ENCODE peak calls at places on chromosomes 12 and 14, in six cellular contexts. I, Y, K, V, F and X are unnamed samples.

GRCh38 chr12:124625867-124626675 is 58.7 kb upstream of the NCOR2 start:
- DNase-seq in I (peak), Y (peak), K (no peak), V (peak), F (no peak), X (no peak)

GRCh38 chr14:25150934-25151790 is 101.2 kb upstream of the STXBP6 start:
- DNase-seq in I (no peak), Y (no peak), K (peak), V (no peak), F (peak), X (no peak)

GRCh38 chr14:51738754-51739153 is 87.0 kb downstream of the FRMD6 start:
- DNase-seq in I (no peak), Y (no peak), K (peak), V (no peak), F (no peak), X (no peak)

GRCh38 chr12:75982974-75983660 is 48.5 kb downstream of the PHLDA1 start:
- DNase-seq in I (peak), Y (no peak), K (no peak), V (no peak), F (no peak), X (no peak)

GRCh38 chr14:105015905-105016304 is 5.0 kb downstream of the CDCA4 start:
- DNase-seq in I (no peak), Y (no peak), K (no peak), V (no peak), F (no peak), X (no peak)

GRCh38 chr12:22670762-22671161 is 45.8 kb downstream of the ETNK1 start:
- DNase-seq in I (no peak), Y (no peak), K (no peak), V (no peak), F (no peak), X (no peak)

GRCh38 chr12:58302487-58303011 is 361.2 kb downstream of the ATP23 start:
- DNase-seq in I (no peak), Y (peak), K (no peak), V (no peak), F (no peak), X (no peak)

GRCh38 chr12:57103856-57104255 is 7.3 kb downstream of the STAT6 start:
- DNase-seq in I (no peak), Y (no peak), K (no peak), V (no peak), F (no peak), X (no peak)

GRCh38 chr14:37326434-37326833 is 128.7 kb downstream of the MIPOL1 start:
- DNase-seq in I (no peak), Y (no peak), K (no peak), V (no peak), F (no peak), X (no peak)

GRCh38 chr12:29167410-29167809 is 18.3 kb downstream of the FAR2 start:
- DNase-seq in I (no peak), Y (no peak), K (no peak), V (no peak), F (no peak), X (no peak)

GRCh38 chr12:630656-631632 is 32.3 kb downstream of the NINJ2 start:
- DNase-seq in I (peak), Y (peak), K (peak), V (peak), F (no peak), X (peak)

GRCh38 chr12:69508091-69508490 is 37.9 kb downstream of the FRS2 start:
- DNase-seq in I (no peak), Y (no peak), K (no peak), V (no peak), F (no peak), X (no peak)

GRCh38 chr12:122868471-122869177 is 27.3 kb downstream of the VPS37B start:
- DNase-seq in I (no peak), Y (no peak), K (no peak), V (peak), F (no peak), X (no peak)

GRCh38 chr14:69666698-69667211 is 55.4 kb downstream of the SUSD6 start:
- DNase-seq in I (no peak), Y (no peak), K (no peak), V (no peak), F (no peak), X (no peak)

GRCh38 chr14:54529811-54530210 is 20.1 kb downstream of the CGRRF1 start:
- DNase-seq in I (no peak), Y (peak), K (no peak), V (no peak), F (peak), X (no peak)

GRCh38 chr12:125193798-125194562 is 128.7 kb downstream of the AACS start:
- DNase-seq in I (no peak), Y (no peak), K (peak), V (no peak), F (peak), X (no peak)

GRCh38 chr12:51779876-51780275 is 68.6 kb downstream of the FIGNL2 start:
- DNase-seq in I (no peak), Y (no peak), K (no peak), V (no peak), F (no peak), X (no peak)

GRCh38 chr12:88310666-88311065 is 168.6 kb downstream of the TMTC3 start:
- DNase-seq in I (no peak), Y (no peak), K (no peak), V (no peak), F (no peak), X (no peak)

GRCh38 chr12:8912910-8913309 is 1.4 kb upstream of the PHC1 start:
- DNase-seq in I (no peak), Y (no peak), K (peak), V (no peak), F (no peak), X (no peak)
- TF ChIP-seq CTCF in I (no peak), Y (no peak), K (peak), V (peak), F (peak), X (peak)

GRCh38 chr12:27427824-27428223 is 18.7 kb upstream of the SMCO2 start:
- DNase-seq in I (no peak), Y (no peak), K (no peak), V (no peak), F (no peak), X (no peak)

GRCh38 chr12:27425306-27425705 is 21.2 kb upstream of the SMCO2 start:
- DNase-seq in I (no peak), Y (no peak), K (no peak), V (no peak), F (no peak), X (no peak)

GRCh38 chr12:27422697-27423096 is 23.8 kb upstream of the SMCO2 start:
- DNase-seq in I (no peak), Y (no peak), K (no peak), V (no peak), F (peak), X (no peak)

GRCh38 chr12:27426743-27427142 is 19.8 kb upstream of the SMCO2 start:
- DNase-seq in I (no peak), Y (no peak), K (no peak), V (no peak), F (no peak), X (no peak)

DNA sequence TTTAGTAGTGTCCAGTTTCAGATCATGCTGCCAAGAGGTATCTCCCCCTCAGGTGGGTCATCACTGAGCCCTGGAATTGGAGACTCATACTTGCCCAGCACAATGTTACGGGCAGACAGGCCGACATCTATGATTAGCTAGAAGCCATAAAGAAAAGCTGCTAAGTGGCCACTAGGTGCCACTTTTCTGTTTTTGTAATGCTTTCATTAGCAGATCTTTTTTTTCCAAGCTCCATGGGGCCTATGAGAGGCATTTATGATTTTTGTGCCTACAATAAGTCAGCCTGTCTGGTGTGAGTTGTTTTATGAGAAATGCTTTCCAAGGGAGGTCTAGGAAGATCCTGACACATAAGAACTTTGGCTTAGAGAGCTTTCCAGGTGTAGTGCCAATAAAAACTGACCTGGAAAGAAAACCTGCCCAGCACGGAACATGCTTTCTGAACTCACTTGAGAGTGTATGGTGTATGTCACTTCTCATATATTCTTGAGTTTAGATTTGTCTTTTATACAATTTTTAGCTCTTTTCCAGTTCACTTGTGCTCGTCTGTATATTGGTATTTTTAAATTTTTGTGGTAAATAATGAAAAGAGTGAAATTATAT is 21.8 kb upstream of the SMCO2 start:
- DNase-seq in I (no peak), Y (no peak), K (peak), V (no peak), F (peak), X (no peak)
- TF ChIP-seq CTCF in I (peak), Y (peak), K (peak), V (peak), F (peak), X (peak)

DNA sequence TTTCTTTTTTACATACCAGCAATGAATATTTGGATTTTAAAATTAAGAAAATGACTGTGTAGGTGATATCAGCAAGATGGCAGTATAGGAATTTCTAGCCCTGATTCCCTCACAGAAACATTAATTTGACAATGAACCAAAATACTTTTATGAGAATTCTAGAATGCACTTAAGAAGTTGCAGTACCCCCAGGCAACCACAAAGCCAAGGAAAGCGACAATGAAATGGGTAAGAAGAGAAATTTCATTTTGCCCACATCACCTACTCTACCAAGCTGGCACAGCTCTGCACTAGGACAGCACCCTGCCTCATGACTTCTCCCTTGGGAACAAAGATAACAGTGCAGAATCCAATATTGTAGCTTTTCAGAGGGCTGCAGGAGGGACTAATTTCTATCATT is 6.6 kb downstream of the OR9K2 start:
- DNase-seq in I (no peak), Y (no peak), K (no peak), V (no peak), F (peak), X (no peak)
- TF ChIP-seq CTCF in I (no peak), Y (no peak), K (peak), V (no peak), F (peak), X (peak)

GRCh38 chr12:113462880-113463745 is 8.6 kb downstream of the LHX5 start:
- DNase-seq in I (no peak), Y (no peak), K (peak), V (no peak), F (no peak), X (no peak)

GRCh38 chr12:113462117-113462774 is 9.4 kb downstream of the LHX5 start:
- DNase-seq in I (peak), Y (peak), K (peak), V (peak), F (peak), X (no peak)

GRCh38 chr12:113463746-113464743 is 7.6 kb downstream of the LHX5 start:
- DNase-seq in I (no peak), Y (no peak), K (peak), V (no peak), F (no peak), X (no peak)

GRCh38 chr12:113459981-113460380 is 11.7 kb downstream of the LHX5 start:
- DNase-seq in I (no peak), Y (no peak), K (no peak), V (no peak), F (no peak), X (no peak)

DNA sequence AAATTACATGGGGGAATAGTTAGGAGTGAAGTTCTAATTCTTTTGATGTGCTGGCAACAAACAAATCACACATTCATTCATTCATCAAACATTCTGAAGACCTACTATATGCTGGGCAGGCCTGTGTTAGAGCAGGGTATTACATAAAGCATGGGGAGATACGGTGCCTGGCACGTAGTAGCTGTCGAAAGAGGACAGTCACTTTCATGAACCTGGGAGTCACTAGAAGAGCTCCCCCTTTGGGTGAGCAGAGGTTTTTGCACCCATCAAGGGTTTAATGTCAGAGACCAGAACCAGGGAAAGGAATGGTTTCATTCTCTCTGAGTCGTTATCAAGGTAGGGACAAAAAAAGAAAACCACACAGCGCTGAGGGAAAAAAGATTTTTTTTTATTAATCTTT is 10.0 kb downstream of the LHX5 start:
- DNase-seq in I (no peak), Y (no peak), K (peak), V (no peak), F (peak), X (no peak)
- TF ChIP-seq CTCF in I (no peak), Y (no peak), K (peak), V (no peak), F (peak), X (peak)

DNA sequence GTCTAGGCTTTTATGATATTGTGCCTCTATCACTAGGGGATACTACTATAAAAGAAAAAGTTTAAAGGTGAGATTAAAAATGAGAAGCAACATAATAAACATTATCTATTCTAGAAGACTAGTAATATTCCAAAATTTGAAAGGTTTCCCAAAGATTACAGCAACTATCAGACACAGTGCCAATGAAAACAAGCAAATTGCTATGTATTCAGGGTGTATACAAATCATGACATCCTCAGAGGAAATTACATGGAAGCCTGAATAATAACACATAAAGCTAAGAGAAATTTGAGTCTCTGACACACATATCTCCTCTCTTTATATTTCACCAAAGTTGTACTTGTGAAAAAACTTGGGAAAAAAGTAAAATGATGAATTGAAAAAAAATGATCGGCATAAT is 327.0 kb downstream of the SEC23A start:
- DNase-seq in I (no peak), Y (no peak), K (no peak), V (no peak), F (no peak), X (no peak)
- TF ChIP-seq CTCF in I (no peak), Y (no peak), K (no peak), V (no peak), F (no peak), X (no peak)